ENCODE peak calls at places on chromosomes 13 and 19, in six cellular contexts. One of them, this sample, is unnamed.

GRCh38 chr19:3644351-3645066 is 17.9 kb upstream of the CACTIN start:
- DNase-seq in H1: no peak
- DNase-seq in K562: no peak
- DNase-seq in GM12878: no peak
- DNase-seq in HCT116: no peak
- DNase-seq in HepG2: no peak
- DNase-seq in this sample: no peak

GRCh38 chr19:8486661-8487136 is 15.7 kb downstream of the PRAM1 start:
- DNase-seq in H1: no peak
- DNase-seq in GM12878: no peak
- DNase-seq in K562: no peak
- DNase-seq in HCT116: no peak
- DNase-seq in HepG2: no peak
- DNase-seq in this sample: no peak

GRCh38 chr19:38879400-38879751 is 1.3 kb upstream of the RINL start:
- DNase-seq in HepG2: no peak
- DNase-seq in GM12878: no peak
- DNase-seq in K562: no peak
- DNase-seq in HCT116: no peak
- DNase-seq in H1: no peak
- DNase-seq in this sample: no peak

GRCh38 chr13:110421696-110422395 is 114.8 kb downstream of the COL4A2 start:
- DNase-seq in GM12878: no peak
- DNase-seq in HCT116: no peak
- DNase-seq in K562: no peak
- DNase-seq in HepG2: no peak
- DNase-seq in H1: no peak
- DNase-seq in this sample: no peak

GRCh38 chr13:84076280-84076679 is 194.0 kb upstream of the SLITRK1 start:
- DNase-seq in HepG2: no peak
- DNase-seq in H1: no peak
- DNase-seq in GM12878: no peak
- DNase-seq in K562: no peak
- DNase-seq in HCT116: no peak
- DNase-seq in this sample: no peak

GRCh38 chr13:66402071-66402470 is 828.1 kb downstream of the PCDH9 start:
- DNase-seq in HCT116: no peak
- DNase-seq in K562: no peak
- DNase-seq in HepG2: no peak
- DNase-seq in GM12878: no peak
- DNase-seq in H1: no peak
- DNase-seq in this sample: no peak

GRCh38 chr19:12656899-12657571 is 9.5 kb downstream of the MAN2B1 start:
- DNase-seq in K562: peak; percentile 74
- DNase-seq in HCT116: no peak
- DNase-seq in HepG2: no peak
- DNase-seq in GM12878: no peak
- DNase-seq in H1: peak; percentile 95
- DNase-seq in this sample: no peak

GRCh38 chr13:98208606-98209005 is 31.5 kb upstream of the RNF113B start:
- DNase-seq in K562: no peak
- DNase-seq in GM12878: no peak
- DNase-seq in HepG2: no peak
- DNase-seq in H1: no peak
- DNase-seq in HCT116: no peak
- DNase-seq in this sample: no peak

GRCh38 chr19:46159418-46159817 is 11.4 kb downstream of the IGFL2 start:
- DNase-seq in HepG2: no peak
- DNase-seq in GM12878: no peak
- DNase-seq in K562: no peak
- DNase-seq in H1: no peak
- DNase-seq in HCT116: no peak
- DNase-seq in this sample: no peak

GRCh38 chr19:56141416-56141992 is 417 bp downstream of the ZNF444 start:
- DNase-seq in K562: no peak
- DNase-seq in H1: peak; percentile 60
- DNase-seq in HepG2: no peak
- DNase-seq in HCT116: no peak
- DNase-seq in GM12878: no peak
- DNase-seq in this sample: no peak

GRCh38 chr13:48730971-48731658 is 77.4 kb downstream of the CYSLTR2 start:
- DNase-seq in GM12878: no peak
- DNase-seq in H1: no peak
- DNase-seq in K562: no peak
- DNase-seq in HCT116: peak; percentile 21
- DNase-seq in HepG2: no peak
- DNase-seq in this sample: no peak

GRCh38 chr13:64074989-64075474 is 2659.4 kb upstream of the PCDH20 start:
- DNase-seq in GM12878: no peak
- DNase-seq in K562: no peak
- DNase-seq in HepG2: peak; percentile 7
- DNase-seq in H1: no peak
- DNase-seq in HCT116: no peak
- DNase-seq in this sample: no peak

GRCh38 chr19:57927587-57927986 is 7.6 kb downstream of the ZNF418 start:
- DNase-seq in K562: no peak
- DNase-seq in HepG2: no peak
- DNase-seq in GM12878: no peak
- DNase-seq in HCT116: no peak
- DNase-seq in H1: no peak
- DNase-seq in this sample: no peak

GRCh38 chr13:93758575-93758974 is 532.0 kb downstream of the GPC6 start:
- DNase-seq in H1: no peak
- DNase-seq in HCT116: no peak
- DNase-seq in HepG2: peak; percentile 13
- DNase-seq in K562: no peak
- DNase-seq in GM12878: no peak
- DNase-seq in this sample: no peak
- TF ChIP-seq ZNF274 in H1: no peak
- TF ChIP-seq ZNF274 in HCT116: no peak
- TF ChIP-seq ZNF274 in HepG2: no peak
- TF ChIP-seq ZNF274 in K562: no peak
- TF ChIP-seq ZNF274 in GM12878: no peak
- TF ChIP-seq ZNF274 in this sample: no peak

GRCh38 chr19:2544576-2545415 is 68.9 kb downstream of the GADD45B start:
- DNase-seq in H1: no peak
- DNase-seq in GM12878: no peak
- DNase-seq in K562: no peak
- DNase-seq in HepG2: no peak
- DNase-seq in HCT116: no peak
- DNase-seq in this sample: no peak

GRCh38 chr19:2543463-2544442 is 67.8 kb downstream of the GADD45B start:
- DNase-seq in GM12878: no peak
- DNase-seq in HepG2: peak; percentile 94
- DNase-seq in K562: peak; percentile 66
- DNase-seq in HCT116: peak; percentile 91
- DNase-seq in H1: peak; percentile 84
- DNase-seq in this sample: peak; percentile 96

GRCh38 chr19:2540646-2541454 is 64.9 kb downstream of the GADD45B start:
- DNase-seq in HepG2: peak; percentile 95
- DNase-seq in K562: no peak
- DNase-seq in GM12878: no peak
- DNase-seq in HCT116: peak; percentile 90
- DNase-seq in H1: peak; percentile 90
- DNase-seq in this sample: peak; percentile 97

GRCh38 chr19:2540251-2540645 is 64.3 kb downstream of the GADD45B start:
- DNase-seq in GM12878: no peak
- DNase-seq in H1: no peak
- DNase-seq in HCT116: no peak
- DNase-seq in HepG2: no peak
- DNase-seq in K562: no peak
- DNase-seq in this sample: no peak

DNA sequence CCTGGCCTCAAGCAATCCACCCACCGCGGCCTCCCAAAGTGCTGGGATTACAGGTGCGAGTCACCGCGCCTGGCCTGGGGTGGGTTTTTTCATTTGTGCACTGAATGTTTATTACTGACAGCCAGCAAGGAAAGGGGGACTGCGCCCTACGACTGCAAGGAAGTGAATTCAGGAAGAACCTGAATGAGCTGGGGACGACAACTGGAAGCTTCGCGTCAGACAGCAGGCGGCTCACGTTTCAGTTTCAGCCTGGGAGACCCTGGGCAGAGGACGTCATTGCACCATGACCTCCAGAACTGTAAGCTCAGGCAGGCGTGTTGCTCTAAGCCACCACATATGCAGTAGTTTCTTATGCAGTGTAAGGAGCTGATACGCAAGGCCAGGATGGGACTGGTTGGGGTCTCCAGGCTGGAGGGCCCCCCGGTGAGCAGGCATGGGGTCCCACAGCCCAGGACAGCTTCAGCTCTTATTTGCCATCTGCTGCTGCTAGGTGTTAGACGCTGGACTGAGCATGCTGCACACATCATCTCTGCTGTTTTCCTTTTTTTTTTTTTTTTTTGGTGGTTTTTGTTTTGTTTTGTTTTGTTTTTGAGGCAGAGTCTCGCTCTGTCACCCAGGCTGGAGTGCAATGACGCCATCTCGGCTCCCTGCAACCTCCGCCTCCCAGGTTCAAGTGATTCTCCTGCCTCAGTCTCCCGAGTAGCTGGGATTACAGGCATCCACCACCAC is 66.6 kb downstream of the GADD45B start:
- DNase-seq in H1: no peak
- DNase-seq in GM12878: no peak
- DNase-seq in HepG2: peak; percentile 63
- DNase-seq in HCT116: no peak
- DNase-seq in K562: no peak
- DNase-seq in this sample: no peak
- H3K9ac ChIP-seq in H1: no peak overlapping the region
- H3K9ac ChIP-seq in GM12878: no peak overlapping the region
- H3K9ac ChIP-seq in HepG2: peak overlapping the region; percentile 71
- H3K9ac ChIP-seq in HCT116: peak overlapping the region; percentile 69
- H3K9ac ChIP-seq in K562: no peak overlapping the region
- H3K9ac ChIP-seq in this sample: peak overlapping the region; percentile 24

DNA sequence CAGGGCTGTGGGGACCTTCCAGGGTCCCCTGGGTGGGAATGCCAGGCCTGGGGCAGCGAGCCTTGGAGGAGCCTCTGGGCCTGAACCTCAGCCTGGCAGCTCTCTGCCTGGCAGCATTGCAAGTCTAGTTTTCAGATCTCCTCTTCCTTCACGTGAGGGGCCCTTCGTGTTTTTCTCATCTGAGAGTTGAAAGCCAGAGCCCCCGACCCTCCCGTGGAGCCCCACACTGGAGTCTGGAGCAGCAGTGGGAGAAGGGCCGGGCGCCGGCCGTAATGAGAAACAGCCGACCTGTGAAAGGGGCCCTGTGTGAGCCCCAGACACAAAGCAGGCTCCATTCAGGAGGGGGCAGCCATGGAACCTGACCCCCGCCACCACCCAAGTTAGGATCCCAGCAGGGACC is 19.3 kb downstream of the TMED1 start:
- DNase-seq in K562: no peak
- DNase-seq in GM12878: no peak
- DNase-seq in HepG2: no peak
- DNase-seq in H1: no peak
- DNase-seq in HCT116: no peak
- DNase-seq in this sample: no peak
- TF ChIP-seq ZNF274 in K562: no peak
- TF ChIP-seq ZNF274 in GM12878: no peak
- TF ChIP-seq ZNF274 in HepG2: no peak
- TF ChIP-seq ZNF274 in H1: no peak
- TF ChIP-seq ZNF274 in HCT116: no peak
- TF ChIP-seq ZNF274 in this sample: no peak

GRCh38 chr13:29975287-29975686 is 124.9 kb upstream of the UBL3 start:
- DNase-seq in HCT116: no peak
- DNase-seq in H1: no peak
- DNase-seq in K562: no peak
- DNase-seq in GM12878: no peak
- DNase-seq in HepG2: no peak
- DNase-seq in this sample: no peak

GRCh38 chr13:29978211-29978610 is 127.8 kb upstream of the UBL3 start:
- DNase-seq in HepG2: no peak
- DNase-seq in GM12878: no peak
- DNase-seq in K562: no peak
- DNase-seq in HCT116: no peak
- DNase-seq in H1: no peak
- DNase-seq in this sample: no peak

GRCh38 chr13:29977721-29978120 is 127.3 kb upstream of the UBL3 start:
- DNase-seq in GM12878: no peak
- DNase-seq in H1: no peak
- DNase-seq in HepG2: no peak
- DNase-seq in HCT116: no peak
- DNase-seq in K562: no peak
- DNase-seq in this sample: no peak

DNA sequence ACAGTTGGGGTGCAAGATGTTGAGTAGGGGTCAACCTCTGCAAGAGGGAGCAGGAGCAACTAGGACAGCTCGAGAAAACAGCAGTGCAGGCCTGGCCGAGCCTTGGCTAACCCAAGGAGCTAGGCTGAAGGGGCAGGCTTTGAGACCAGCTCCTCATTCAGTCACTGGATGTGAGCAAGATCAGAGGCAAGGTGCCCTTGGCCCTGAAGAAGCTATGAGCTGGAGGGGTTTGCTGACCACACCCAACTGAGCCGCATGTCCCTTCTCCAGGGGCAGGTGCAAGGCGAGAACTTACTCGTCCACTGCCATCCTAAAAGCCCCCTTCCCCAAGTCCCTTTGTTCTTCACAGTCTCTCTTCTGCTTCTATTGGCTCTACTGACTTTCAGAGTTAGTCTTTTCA is 126.1 kb upstream of the UBL3 start:
- DNase-seq in HepG2: no peak
- DNase-seq in K562: no peak
- DNase-seq in GM12878: no peak
- DNase-seq in HCT116: no peak
- DNase-seq in H1: no peak
- DNase-seq in this sample: no peak
- H3K9ac ChIP-seq in HepG2: no peak overlapping the region
- H3K9ac ChIP-seq in K562: no peak overlapping the region
- H3K9ac ChIP-seq in GM12878: no peak overlapping the region
- H3K9ac ChIP-seq in HCT116: no peak overlapping the region
- H3K9ac ChIP-seq in H1: no peak overlapping the region
- H3K9ac ChIP-seq in this sample: no peak overlapping the region

GRCh38 chr13:44679602-44680001 is 103.5 kb upstream of the TSC22D1 start:
- DNase-seq in H1: no peak
- DNase-seq in GM12878: no peak
- DNase-seq in HCT116: no peak
- DNase-seq in K562: no peak
- DNase-seq in HepG2: no peak
- DNase-seq in this sample: no peak
- TF ChIP-seq ZNF274 in H1: no peak
- TF ChIP-seq ZNF274 in GM12878: no peak
- TF ChIP-seq ZNF274 in HCT116: no peak
- TF ChIP-seq ZNF274 in K562: no peak
- TF ChIP-seq ZNF274 in HepG2: no peak
- TF ChIP-seq ZNF274 in this sample: no peak

DNA sequence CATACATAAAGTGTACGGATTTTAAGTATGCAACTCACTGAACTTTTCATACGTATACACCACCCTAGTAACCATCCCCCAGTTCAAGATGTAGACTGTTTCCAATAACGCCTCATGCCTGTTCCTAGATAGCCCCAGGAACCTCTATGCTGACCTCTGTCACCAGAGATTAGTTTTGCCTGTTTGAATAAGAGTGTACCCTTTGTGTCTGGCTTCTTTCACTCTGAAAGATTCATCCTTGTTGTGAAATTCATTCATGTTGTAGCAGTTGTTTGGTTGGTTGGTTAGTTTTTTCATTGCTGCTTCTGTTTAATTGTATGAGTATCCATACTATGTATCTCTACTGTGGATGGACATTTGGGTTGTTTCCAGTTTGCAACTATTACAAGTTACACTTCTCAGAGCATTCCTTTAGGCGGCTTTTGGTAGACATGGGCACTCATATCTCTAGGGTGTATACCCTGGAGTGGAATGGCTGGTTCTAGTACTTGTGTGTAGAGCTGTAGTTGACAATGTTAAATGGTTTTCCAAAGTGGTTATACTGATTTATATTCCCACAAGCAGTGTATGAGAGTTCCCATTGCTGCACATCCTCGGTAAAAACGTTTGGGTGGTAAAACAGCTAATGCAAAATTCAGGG is 1.6 kb downstream of the RNASEH2B start:
- DNase-seq in H1: no peak
- DNase-seq in K562: peak; percentile 31
- DNase-seq in HepG2: peak; percentile 58
- DNase-seq in GM12878: no peak
- DNase-seq in HCT116: no peak
- DNase-seq in this sample: no peak
- H3K9ac ChIP-seq in H1: no peak overlapping the region
- H3K9ac ChIP-seq in K562: no peak overlapping the region
- H3K9ac ChIP-seq in HepG2: peak overlapping the region; percentile 80
- H3K9ac ChIP-seq in GM12878: peak overlapping the region; percentile 100
- H3K9ac ChIP-seq in HCT116: peak overlapping the region; percentile 87
- H3K9ac ChIP-seq in this sample: no peak overlapping the region